ENCODE peak calls at places on chromosome 22, in five cellular contexts. I is GM23248, G is mammary epithelial cell, P is neural progenitor cell, D is astrocyte. J is an unnamed sample.

GRCh38 chr22:48147404-48147803 is 1385.0 kb downstream of the TBC1D22A start:
- DNase-seq in P (no peak), I (no peak), G (no peak), D (no peak), J (no peak)

GRCh38 chr22:43542681-43543521 is 131.1 kb downstream of the MPPED1 start:
- DNase-seq in D (no peak), P (no peak), I (no peak), G (no peak), J (no peak)

GRCh38 chr22:25564979-25565677 is 653 bp downstream of the GRK3 start:
- DNase-seq in I (peak; percentile 42), D (no peak), P (peak; percentile 64), G (peak; percentile 41), J (no peak)

GRCh38 chr22:41290262-41291221 is 4.6 kb upstream of the RANGAP1 start:
- DNase-seq in I (peak; percentile 80), D (peak; percentile 76), G (peak; percentile 59), P (peak; percentile 52), J (no peak)

GRCh38 chr22:49450521-49450920 is 377.2 kb downstream of the BRD1 start:
- DNase-seq in I (no peak), D (no peak), P (peak; percentile 60), G (no peak), J (no peak)

GRCh38 chr22:32590556-32590955 is 115.9 kb downstream of the FBXO7 start:
- DNase-seq in D (peak; percentile 88), G (peak; percentile 46), P (no peak), I (peak; percentile 80), J (no peak)

GRCh38 chr22:33921576-33922181 is 1.4 kb upstream of the LARGE1 start:
- DNase-seq in I (peak; percentile 76), D (peak; percentile 60), P (peak; percentile 94), G (peak; percentile 67), J (no peak)

GRCh38 chr22:17860220-17860965 is 86.1 kb upstream of the BID start:
- DNase-seq in G (no peak), I (no peak), D (no peak), P (no peak), J (no peak)

GRCh38 chr22:50620861-50621490 is 7.0 kb downstream of the ARSA start:
- DNase-seq in I (peak; percentile 36), D (no peak), G (peak; percentile 23), P (no peak), J (no peak)

GRCh38 chr22:38314140-38314991 is 2.9 kb downstream of the CSNK1E start:
- DNase-seq in I (peak; percentile 51), G (peak; percentile 47), P (peak; percentile 61), D (peak; percentile 52), J (no peak)

GRCh38 chr22:29907753-29908515 is 25.0 kb downstream of the MTMR3 start:
- DNase-seq in G (peak; percentile 94), P (no peak), D (peak; percentile 97), I (peak; percentile 83), J (no peak)

GRCh38 chr22:41478891-41479521 is 10.1 kb downstream of the ACO2 start:
- DNase-seq in I (peak; percentile 63), P (no peak), G (peak; percentile 10), D (no peak), J (no peak)

GRCh38 chr22:17903564-17904295 is 120.6 kb downstream of the MICAL3 start:
- DNase-seq in P (peak; percentile 92), D (no peak), I (no peak), G (no peak), J (no peak)

GRCh38 chr22:28773461-28773867 is 969 bp downstream of the CCDC117 start:
- DNase-seq in P (no peak), I (peak; percentile 63), D (peak; percentile 49), G (peak; percentile 55), J (no peak)

GRCh38 chr22:46815132-46815531 is 52.7 kb downstream of the TBC1D22A start:
- DNase-seq in D (no peak), G (no peak), P (no peak), I (no peak), J (no peak)

GRCh38 chr22:50179937-50180726 is 5.6 kb upstream of the TRABD start:
- DNase-seq in D (no peak), P (no peak), I (no peak), G (no peak), J (no peak)

GRCh38 chr22:46537221-46537945 is at the start of gene CELSR1:
- DNase-seq in G (peak; percentile 83), D (peak; percentile 47), P (peak; percentile 87), I (peak; percentile 50), J (no peak)

GRCh38 chr22:41687901-41688364 is 734 bp downstream of the SNU13 start:
- DNase-seq in D (peak; percentile 6), G (peak; percentile 35), P (peak; percentile 54), I (peak; percentile 62), J (no peak)

GRCh38 chr22:27842236-27842993 is 40.9 kb upstream of the MN1 start:
- DNase-seq in I (no peak), D (no peak), G (no peak), P (no peak), J (no peak)

GRCh38 chr22:48574776-48575566 is 1252.7 kb downstream of the BRD1 start:
- DNase-seq in I (peak; percentile 42), G (peak; percentile 7), P (peak; percentile 92), D (peak; percentile 19), J (no peak)

GRCh38 chr22:44586337-44586990 is 88.4 kb upstream of the RTL6 start:
- DNase-seq in D (no peak), I (no peak), G (no peak), P (no peak), J (no peak)
- H3K9ac ChIP-seq in D (no peak overlapping the region), I (no peak overlapping the region), G (no peak overlapping the region), P (no peak overlapping the region), J (no peak overlapping the region)

GRCh38 chr22:24424001-24424900 is 3.1 kb upstream of the ADORA2A start:
- DNase-seq in P (peak; percentile 67), D (no peak), I (peak; percentile 50), G (no peak), J (no peak)
- TF ChIP-seq EZH2 in P (peak; percentile 98), D (peak; percentile 95), I (peak; percentile 57), G (no peak), J (no peak)

DNA sequence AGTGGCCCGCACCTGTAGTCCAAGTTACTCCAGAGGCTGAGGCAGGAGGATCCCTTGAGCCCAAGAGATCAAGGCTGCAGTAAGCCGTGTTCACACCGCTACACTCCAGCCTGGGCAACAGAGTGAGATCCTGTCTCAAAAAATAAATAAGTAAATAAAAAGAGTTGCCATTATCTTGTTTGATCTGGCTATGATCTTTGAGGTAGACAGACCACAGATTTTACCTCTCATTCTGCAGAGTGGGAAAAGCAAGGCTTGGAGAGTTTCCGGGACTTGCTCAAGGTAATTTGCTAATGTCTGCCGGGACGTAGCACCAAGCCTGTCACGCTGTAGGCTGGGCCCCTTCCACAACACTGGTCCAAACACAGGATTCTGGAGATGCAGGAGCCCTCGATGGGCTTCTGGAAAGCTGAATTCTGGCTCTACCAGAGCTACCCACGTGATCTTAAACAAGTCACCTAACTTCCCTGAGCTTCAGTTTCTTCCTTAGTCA is 6.8 kb downstream of the GRAP2 start:
- DNase-seq in D (no peak), I (no peak), G (no peak), P (no peak), J (no peak)
- H3K9ac ChIP-seq in D (no peak overlapping the region), I (no peak overlapping the region), G (no peak overlapping the region), P (no peak overlapping the region), J (no peak overlapping the region)

DNA sequence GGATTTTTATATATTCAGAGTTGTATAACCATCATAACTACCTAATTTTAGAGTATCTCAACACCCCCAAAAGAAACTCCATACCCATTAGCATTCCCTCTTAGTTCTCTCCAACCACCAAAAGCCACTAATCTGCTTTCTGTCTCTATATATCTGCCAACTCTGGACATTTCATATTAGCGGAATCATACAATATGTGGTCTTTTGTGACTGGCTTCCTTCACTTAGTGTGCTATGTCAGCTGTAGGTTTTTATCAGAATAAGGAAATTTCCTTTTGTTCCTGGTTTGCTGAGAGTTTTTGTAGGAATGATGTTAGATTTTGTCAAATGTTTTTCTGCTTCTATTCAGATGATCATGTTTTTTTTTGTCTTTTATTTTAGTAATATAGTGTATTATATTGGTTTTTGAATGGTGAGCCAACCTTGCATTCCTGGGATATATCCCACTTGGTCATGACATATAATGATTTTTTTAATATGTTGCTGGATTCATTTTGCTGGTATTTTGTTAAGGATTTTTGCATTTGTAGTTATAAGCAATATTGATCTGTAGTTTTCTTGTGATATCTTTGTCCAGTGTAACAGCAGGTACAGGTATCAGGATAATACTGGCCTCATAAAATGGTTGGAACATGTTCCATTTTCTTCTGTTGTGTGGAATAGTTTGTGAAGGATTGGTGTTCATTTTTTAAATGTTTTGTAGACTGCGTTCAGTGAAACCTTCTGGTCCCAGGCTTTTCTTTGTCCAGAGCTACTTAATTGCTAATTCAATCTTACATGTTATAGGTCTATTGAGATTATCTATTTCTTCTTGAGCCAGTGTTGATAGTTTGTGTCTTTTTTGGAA is 16.8 kb downstream of the DGCR8 start:
- DNase-seq in D (no peak), G (no peak), I (no peak), P (no peak), J (no peak)
- TF ChIP-seq EZH2 in D (no peak), G (no peak), I (no peak), P (no peak), J (no peak)

DNA sequence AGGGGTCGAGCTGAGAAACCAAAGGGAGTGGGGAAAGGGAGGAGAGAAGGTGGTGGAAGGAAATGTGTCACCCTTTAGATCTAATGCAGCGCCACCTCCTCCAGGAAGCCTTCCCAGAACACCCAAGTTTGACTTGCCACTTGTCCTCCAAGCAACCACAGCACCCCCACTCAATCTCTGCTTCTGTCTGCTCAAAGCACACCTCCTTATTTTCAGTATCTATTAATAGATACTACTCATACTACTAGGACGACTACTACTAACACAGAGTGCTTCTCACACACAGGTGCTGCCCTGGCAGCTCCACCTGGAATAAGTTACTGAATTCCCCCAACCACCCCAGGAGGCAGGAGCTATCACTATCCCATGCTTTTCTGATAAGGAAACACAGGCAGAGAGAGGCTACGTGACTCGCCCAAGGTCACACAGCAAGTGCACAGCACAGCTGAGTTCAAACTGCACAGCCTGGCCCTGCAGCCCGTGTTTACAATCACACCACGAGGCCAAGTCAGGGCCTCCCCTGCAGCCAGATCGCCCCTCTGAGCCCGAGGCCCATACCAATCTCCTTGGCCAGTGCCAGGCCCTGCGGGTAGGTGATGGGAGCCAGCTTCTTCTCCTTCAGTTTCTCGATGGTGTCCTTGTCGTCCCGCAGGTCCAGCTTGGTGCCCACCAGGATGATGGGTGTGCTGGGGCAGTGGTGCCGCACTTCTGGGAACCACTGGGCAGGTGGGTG is 13.2 kb downstream of the RAC2 start:
- DNase-seq in I (no peak), P (no peak), G (no peak), D (no peak), J (no peak)
- H3K9ac ChIP-seq in I (no peak overlapping the region), P (no peak overlapping the region), G (no peak overlapping the region), D (no peak overlapping the region), J (no peak overlapping the region)

GRCh38 chr22:31290494-31291402 is 1.5 kb downstream of the PIK3IP1 start:
- DNase-seq in G (peak; percentile 95), P (peak; percentile 96), D (peak; percentile 78), I (peak; percentile 99), J (no peak)
- TF ChIP-seq EZH2 in G (no peak), P (peak; percentile 70), D (no peak), I (no peak), J (no peak)

J was measured in SK-N-MC.